ENCODE peak calls at places on chromosomes 3 and 15, in five cellular contexts. S is IMR-90, F is astrocyte, R is neural progenitor cell, M is fibroblast of lung. J is an unnamed sample.

GRCh38 chr3:99366663-99367429 is 271.5 kb upstream of the COL8A1 start:
- DNase-seq in M (no peak), F (no peak), S (no peak), R (peak), J (no peak)

GRCh38 chr15:57685719-57686118 is 20.8 kb upstream of the POLR2M start:
- DNase-seq in S (no peak), R (no peak), F (no peak), M (no peak), J (no peak)

GRCh38 chr3:114586119-114586518 is 292.3 kb downstream of the TIGIT start:
- DNase-seq in R (no peak), F (no peak), S (no peak), M (no peak), J (peak)

GRCh38 chr3:153038779-153039178 is 123.2 kb upstream of the RAP2B start:
- DNase-seq in F (peak), S (no peak), M (peak), R (no peak), J (peak)

GRCh38 chr3:7999363-7999762 is 502.3 kb upstream of the LMCD1 start:
- DNase-seq in R (peak), F (no peak), M (peak), S (no peak), J (no peak)

GRCh38 chr3:31502803-31503221 is 29.9 kb upstream of the STT3B start:
- DNase-seq in F (no peak), M (no peak), R (no peak), S (no peak), J (no peak)

GRCh38 chr3:195753609-195754008 is 32.8 kb downstream of the MUC20 start:
- DNase-seq in M (no peak), R (no peak), F (no peak), S (no peak), J (no peak)

GRCh38 chr15:80308002-80308401 is 56.0 kb upstream of the CTXND1 start:
- DNase-seq in M (no peak), F (no peak), S (no peak), R (peak), J (peak)

GRCh38 chr15:60343221-60343970 is 54.4 kb downstream of the ANXA2 start:
- DNase-seq in R (no peak), S (no peak), F (no peak), M (peak), J (no peak)

GRCh38 chr3:72261566-72262564 is 476.9 kb upstream of the PROK2 start:
- DNase-seq in F (no peak), M (no peak), S (no peak), R (no peak), J (no peak)

GRCh38 chr3:71587958-71588357 is 4.4 kb upstream of the FOXP1 start:
- DNase-seq in F (peak), M (no peak), S (no peak), R (no peak), J (no peak)

GRCh38 chr15:61275901-61276300 is 46.8 kb upstream of the RORA start:
- DNase-seq in M (no peak), R (no peak), S (no peak), F (no peak), J (no peak)

GRCh38 chr3:18853269-18853668 is 295.0 kb upstream of the KCNH8 start:
- DNase-seq in M (no peak), R (no peak), F (no peak), S (no peak), J (no peak)

GRCh38 chr3:42440924-42441323 is 30.5 kb upstream of the LYZL4 start:
- DNase-seq in R (peak), S (no peak), F (no peak), M (no peak), J (no peak)

GRCh38 chr3:133910422-133910821 is 14.7 kb upstream of the RAB6B start:
- DNase-seq in M (no peak), S (no peak), F (no peak), R (no peak), J (no peak)

GRCh38 chr3:72960812-72961518 is 35.6 kb upstream of the PPP4R2 start:
- DNase-seq in R (no peak), F (no peak), M (peak), S (peak), J (peak)

GRCh38 chr3:55206000-55206399 is 278.1 kb upstream of the LRTM1 start:
- DNase-seq in R (no peak), M (peak), F (peak), S (peak), J (no peak)

GRCh38 chr3:174957581-174958001 is 98.5 kb downstream of the NAALADL2 start:
- DNase-seq in F (peak), M (peak), S (peak), R (no peak), J (no peak)

GRCh38 chr3:30438121-30438520 is 168.3 kb upstream of the TGFBR2 start:
- DNase-seq in F (no peak), S (no peak), R (peak), M (no peak), J (no peak)

GRCh38 chr3:109336272-109336957 is 931 bp downstream of the DPPA4 start:
- DNase-seq in M (peak), S (peak), R (peak), F (peak), J (no peak)

GRCh38 chr15:51144021-51144532 is 49.4 kb upstream of the TNFAIP8L3 start:
- DNase-seq in F (peak), R (no peak), M (peak), S (peak), J (no peak)

GRCh38 chr15:48581221-48581620 is 64.3 kb downstream of the FBN1 start:
- DNase-seq in M (no peak), R (no peak), S (no peak), F (no peak), J (no peak)

GRCh38 chr3:25915673-25916072 is 125.8 kb downstream of the OXSM start:
- DNase-seq in S (peak), R (no peak), F (no peak), M (no peak), J (no peak)

GRCh38 chr3:18559323-18559972 is 134.3 kb upstream of the SATB1 start:
- DNase-seq in R (peak), F (peak), S (no peak), M (peak), J (peak)

GRCh38 chr3:194321666-194322640 is 29.2 kb downstream of the CPN2 start:
- DNase-seq in R (no peak), S (no peak), F (no peak), M (no peak), J (no peak)

GRCh38 chr3:134056464-134056891 is 26.8 kb upstream of the SLCO2A1 start:
- DNase-seq in S (peak), M (peak), R (no peak), F (no peak), J (no peak)

GRCh38 chr3:110473405-110473804 is 598.2 kb upstream of the NECTIN3 start:
- DNase-seq in S (no peak), F (no peak), M (no peak), R (no peak), J (no peak)

GRCh38 chr3:10515396-10515795 is 10.0 kb upstream of the ATP2B2 start:
- DNase-seq in S (no peak), R (no peak), F (no peak), M (no peak), J (no peak)

GRCh38 chr3:171729452-171730334 is 80.6 kb downstream of the PLD1 start:
- DNase-seq in F (no peak), S (no peak), M (no peak), R (no peak), J (no peak)

GRCh38 chr3:152428577-152428976 is 159.8 kb downstream of the MBNL1 start:
- DNase-seq in S (no peak), M (peak), R (no peak), F (peak), J (no peak)

GRCh38 chr3:187958432-187959003 is 195.4 kb upstream of the LPP start:
- DNase-seq in M (no peak), R (no peak), S (no peak), F (no peak), J (no peak)

GRCh38 chr3:4754180-4755086 is 224.8 kb upstream of the BHLHE40 start:
- DNase-seq in R (no peak), M (no peak), S (no peak), F (no peak), J (no peak)

GRCh38 chr15:42832577-42832976 is 88.0 kb downstream of the TTBK2 start:
- DNase-seq in F (peak), M (peak), S (peak), R (no peak), J (no peak)

GRCh38 chr3:131283862-131284261 is 97.7 kb upstream of the NUDT16 start:
- DNase-seq in R (no peak), S (no peak), F (no peak), M (no peak), J (no peak)

GRCh38 chr15:90872481-90873184 is 4.2 kb downstream of the FURIN start:
- DNase-seq in S (peak), F (peak), R (no peak), M (peak), J (peak)

GRCh38 chr3:115860766-115861165 is 237.5 kb downstream of the GAP43 start:
- DNase-seq in F (no peak), M (no peak), S (no peak), R (no peak), J (no peak)

GRCh38 chr15:101288905-101289513 is 6.0 kb downstream of the SNRPA1 start:
- DNase-seq in M (no peak), S (peak), F (no peak), R (peak), J (peak)

GRCh38 chr3:71066849-71067261 is 516.7 kb downstream of the FOXP1 start:
- DNase-seq in F (peak), S (peak), M (peak), R (peak), J (no peak)

GRCh38 chr15:63110428-63111026 is 11.1 kb upstream of the LACTB start:
- DNase-seq in M (no peak), R (no peak), S (peak), F (no peak), J (no peak)

DNA sequence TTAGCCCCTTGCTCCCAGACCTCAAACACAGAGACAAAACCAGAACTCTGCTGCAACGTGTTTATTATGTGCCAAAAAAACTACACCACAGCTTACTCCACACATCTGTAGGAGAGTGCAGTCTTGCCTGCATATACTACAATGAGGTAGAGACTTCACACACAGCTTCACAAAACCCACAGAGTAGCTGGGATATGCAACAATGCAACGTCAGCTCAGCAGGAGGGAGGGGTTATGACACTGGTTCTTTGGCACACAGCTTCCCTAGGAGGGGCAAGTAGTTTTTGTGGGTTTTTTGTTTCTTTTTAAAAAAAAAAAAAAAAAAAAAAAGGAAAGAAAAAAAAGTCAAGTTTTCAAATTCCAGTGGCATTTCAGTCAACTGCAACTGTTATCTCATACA is 2.9 kb upstream of the RPS17 start:
- DNase-seq in S (peak), R (peak), F (peak), M (peak), J (no peak)
- H3K4me2 ChIP-seq in S (peak), R (peak), F (peak), M (no peak), J (no peak)

GRCh38 chr15:93052090-93052892 is 36.7 kb downstream of the RGMA start:
- DNase-seq in M (no peak), F (no peak), R (no peak), S (no peak), J (no peak)
- H3K4me2 ChIP-seq in M (no peak), F (no peak), R (no peak), S (no peak), J (no peak)

GRCh38 chr3:149114458-149114857 is 15.0 kb upstream of the HPS3 start:
- DNase-seq in S (no peak), F (peak), R (no peak), M (peak), J (no peak)

GRCh38 chr3:149122716-149123578 is 6.5 kb upstream of the HPS3 start:
- DNase-seq in S (peak), R (no peak), M (no peak), F (no peak), J (no peak)

GRCh38 chr3:149115114-149115513 is 14.3 kb upstream of the HPS3 start:
- DNase-seq in M (no peak), S (no peak), F (no peak), R (no peak), J (no peak)

GRCh38 chr3:149120051-149120972 is 9.1 kb upstream of the HPS3 start:
- DNase-seq in R (peak), S (peak), M (peak), F (peak), J (peak)
- H3K4me2 ChIP-seq in R (no peak), S (no peak), M (peak), F (no peak), J (no peak)

GRCh38 chr3:34995771-34996430 is 643.4 kb upstream of the ARPP21 start:
- DNase-seq in R (no peak), S (no peak), M (no peak), F (no peak), J (no peak)
- H3K4me2 ChIP-seq in R (no peak), S (no peak), M (no peak), F (no peak), J (no peak)

GRCh38 chr3:101861978-101862421 is 12.7 kb downstream of the NFKBIZ start:
- DNase-seq in F (no peak), M (no peak), R (no peak), S (no peak), J (no peak)

GRCh38 chr3:101862453-101863165 is 13.3 kb downstream of the NFKBIZ start:
- DNase-seq in M (no peak), S (peak), R (no peak), F (no peak), J (no peak)

GRCh38 chr3:101858464-101858863 is 9.2 kb downstream of the NFKBIZ start:
- DNase-seq in R (no peak), S (no peak), M (no peak), F (no peak), J (no peak)

GRCh38 chr3:101859882-101860281 is 10.6 kb downstream of the NFKBIZ start:
- DNase-seq in M (no peak), S (no peak), F (no peak), R (no peak), J (no peak)

DNA sequence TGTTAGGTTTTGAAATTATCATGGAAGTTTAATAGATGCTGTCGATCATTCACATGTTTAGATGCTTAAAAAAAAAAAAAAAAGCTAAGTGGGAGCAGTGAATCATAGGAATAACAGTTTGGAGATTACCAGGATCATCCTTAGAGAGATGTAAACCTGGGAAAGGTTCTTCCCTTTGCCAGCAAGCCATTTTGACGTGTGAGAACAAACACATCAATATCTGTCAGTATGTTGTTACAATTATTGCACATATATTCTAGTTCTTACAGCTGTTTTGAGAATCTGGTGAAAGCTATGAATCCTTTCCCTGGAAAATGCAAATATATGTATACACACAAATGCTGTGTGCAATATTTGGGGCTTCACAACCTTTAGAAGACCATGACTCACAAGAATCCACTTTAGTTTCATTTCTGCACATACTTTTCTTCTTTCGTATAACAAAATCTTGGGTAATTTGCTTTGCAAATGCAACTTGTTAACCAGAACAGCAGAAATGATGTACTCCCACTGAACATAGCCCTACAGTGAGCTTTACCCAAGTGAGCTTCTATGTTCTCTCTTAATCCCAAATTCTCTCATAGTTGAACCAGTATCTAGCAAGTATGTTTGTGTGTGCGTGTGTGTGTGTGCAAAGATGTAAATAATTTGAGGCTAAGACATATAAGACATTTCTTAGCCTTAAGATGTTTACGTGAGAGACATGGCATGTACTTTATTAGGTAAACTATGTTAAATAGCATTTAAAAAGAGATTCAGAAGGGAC is 12.1 kb downstream of the NFKBIZ start:
- DNase-seq in F (no peak), S (peak), R (no peak), M (no peak), J (no peak)
- H3K4me2 ChIP-seq in F (no peak), S (no peak), R (no peak), M (no peak), J (no peak)

GRCh38 chr3:64215084-64215483 is 10.2 kb downstream of the PRICKLE2 start:
- DNase-seq in S (no peak), M (no peak), R (no peak), F (no peak), J (no peak)

GRCh38 chr3:64215559-64215958 is 9.7 kb downstream of the PRICKLE2 start:
- DNase-seq in R (no peak), M (no peak), F (no peak), S (no peak), J (no peak)

GRCh38 chr3:64218746-64219145 is 6.5 kb downstream of the PRICKLE2 start:
- DNase-seq in F (no peak), R (no peak), M (no peak), S (no peak), J (no peak)

GRCh38 chr3:64218329-64218728 is 6.9 kb downstream of the PRICKLE2 start:
- DNase-seq in S (no peak), M (no peak), R (no peak), F (no peak), J (no peak)

GRCh38 chr3:64216706-64217105 is 8.6 kb downstream of the PRICKLE2 start:
- DNase-seq in M (peak), F (peak), S (peak), R (peak), J (no peak)
- H3K4me2 ChIP-seq in M (peak), F (peak), S (peak), R (peak), J (no peak)

GRCh38 chr3:185896565-185896964 is 41.2 kb downstream of the TRA2B start:
- DNase-seq in R (no peak), F (no peak), M (no peak), S (no peak), J (no peak)

GRCh38 chr3:185900228-185900627 is 37.6 kb downstream of the TRA2B start:
- DNase-seq in S (peak), F (peak), M (peak), R (no peak), J (peak)
- H3K4me2 ChIP-seq in S (no peak), F (no peak), M (no peak), R (no peak), J (peak)

GRCh38 chr3:138578141-138578540 is 15.9 kb downstream of the CEP70 start:
- DNase-seq in F (no peak), S (no peak), R (no peak), M (no peak), J (no peak)

GRCh38 chr3:138573138-138573537 is 20.9 kb downstream of the CEP70 start:
- DNase-seq in M (no peak), S (no peak), F (no peak), R (no peak), J (no peak)

GRCh38 chr3:138578961-138579574 is 15.0 kb downstream of the CEP70 start:
- DNase-seq in F (no peak), S (no peak), R (peak), M (no peak), J (no peak)
- H3K4me2 ChIP-seq in F (no peak), S (no peak), R (peak), M (no peak), J (no peak)

DNA sequence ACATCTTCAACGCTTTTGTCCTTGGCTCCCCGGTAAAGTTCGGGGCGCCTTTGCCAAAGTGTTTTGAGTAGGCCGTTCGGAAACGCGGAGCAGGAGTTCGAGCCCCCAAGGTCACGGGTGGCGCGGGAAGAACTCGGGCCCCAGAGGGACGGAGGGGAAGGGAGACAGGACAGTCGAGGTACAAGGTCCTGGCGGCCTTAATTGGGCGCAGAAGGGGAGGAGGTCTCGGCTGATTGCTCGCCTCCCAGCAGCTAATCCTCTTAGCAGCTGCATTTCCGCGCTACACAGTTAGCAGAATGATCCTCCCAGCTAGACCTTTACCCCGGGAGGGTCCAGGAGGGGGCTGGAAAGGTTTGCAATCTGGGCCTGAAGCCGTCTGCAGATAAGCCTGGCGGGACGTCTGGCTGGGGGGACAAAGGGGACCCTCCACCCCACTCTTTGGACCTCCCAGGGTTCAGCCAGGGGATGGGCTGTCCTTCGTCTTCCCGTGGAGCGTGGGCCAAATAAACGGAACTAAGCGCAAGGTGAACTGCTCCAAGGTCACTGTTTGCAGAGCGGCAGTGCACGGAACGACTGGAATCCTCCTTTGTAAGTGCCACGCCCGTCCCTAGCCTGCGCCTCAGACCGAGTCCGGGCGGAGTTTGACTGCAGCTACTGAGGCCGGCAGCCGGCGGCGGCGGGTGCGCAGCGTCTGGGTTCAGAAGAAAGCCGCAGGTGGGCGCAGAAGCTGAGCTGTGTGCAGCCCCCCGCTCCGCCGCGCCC is 7.2 kb downstream of the EOMES start:
- DNase-seq in F (no peak), S (no peak), R (peak), M (no peak), J (peak)
- H3K4me2 ChIP-seq in F (peak), S (peak), R (peak), M (peak), J (peak)

GRCh38 chr15:69172854-69173253 is 12.4 kb downstream of the GLCE start:
- DNase-seq in S (no peak), R (no peak), M (no peak), F (no peak), J (no peak)
- H3K4me2 ChIP-seq in S (no peak), R (no peak), M (no peak), F (no peak), J (no peak)

J was measured in HepG2.